ENCODE peak calls at places on chromosomes 6 and 20, in ten cellular contexts. One of them, this sample, is unnamed.

GRCh38 chr6:129183681-129184216 is 300.8 kb downstream of the LAMA2 start:
- DNase-seq in stomach: no peak
- DNase-seq in HepG2: no peak
- DNase-seq in GM23338: no peak
- DNase-seq in upper lobe of left lung: no peak
- DNase-seq in spleen: no peak
- DNase-seq in HL-60: no peak
- DNase-seq in transverse colon: no peak
- DNase-seq in endothelial cell of umbilical vein: peak
- DNase-seq in HCT116: peak
- DNase-seq in this sample: no peak

GRCh38 chr6:139369568-139370046 is 4.8 kb downstream of the CITED2 start:
- DNase-seq in stomach: no peak
- DNase-seq in HepG2: peak
- DNase-seq in GM23338: peak
- DNase-seq in upper lobe of left lung: no peak
- DNase-seq in spleen: no peak
- DNase-seq in HL-60: peak
- DNase-seq in transverse colon: no peak
- DNase-seq in endothelial cell of umbilical vein: peak
- DNase-seq in HCT116: no peak
- DNase-seq in this sample: no peak

GRCh38 chr20:44756956-44757355 is 11.3 kb downstream of the KCNK15 start:
- DNase-seq in stomach: no peak
- DNase-seq in HepG2: no peak
- DNase-seq in GM23338: no peak
- DNase-seq in upper lobe of left lung: no peak
- DNase-seq in spleen: no peak
- DNase-seq in HL-60: no peak
- DNase-seq in transverse colon: no peak
- DNase-seq in endothelial cell of umbilical vein: no peak
- DNase-seq in HCT116: no peak
- DNase-seq in this sample: no peak

GRCh38 chr20:2746636-2747265 is 53.7 kb downstream of the CPXM1 start:
- DNase-seq in stomach: no peak
- DNase-seq in HepG2: no peak
- DNase-seq in GM23338: no peak
- DNase-seq in upper lobe of left lung: no peak
- DNase-seq in spleen: peak
- DNase-seq in HL-60: peak
- DNase-seq in transverse colon: no peak
- DNase-seq in endothelial cell of umbilical vein: no peak
- DNase-seq in HCT116: no peak
- DNase-seq in this sample: no peak

GRCh38 chr20:47543006-47543431 is 41.3 kb downstream of the NCOA3 start:
- DNase-seq in stomach: no peak
- DNase-seq in HepG2: no peak
- DNase-seq in GM23338: no peak
- DNase-seq in upper lobe of left lung: no peak
- DNase-seq in spleen: no peak
- DNase-seq in HL-60: no peak
- DNase-seq in transverse colon: no peak
- DNase-seq in endothelial cell of umbilical vein: no peak
- DNase-seq in HCT116: no peak
- DNase-seq in this sample: no peak

GRCh38 chr20:21719592-21720214 is 14.2 kb downstream of the PAX1 start:
- DNase-seq in stomach: peak
- DNase-seq in HepG2: peak
- DNase-seq in GM23338: peak
- DNase-seq in upper lobe of left lung: no peak
- DNase-seq in spleen: no peak
- DNase-seq in HL-60: peak
- DNase-seq in transverse colon: peak
- DNase-seq in endothelial cell of umbilical vein: peak
- DNase-seq in HCT116: peak
- DNase-seq in this sample: peak

GRCh38 chr20:34515484-34516037 is 661 bp upstream of the DYNLRB1 start:
- DNase-seq in stomach: peak
- DNase-seq in HepG2: peak
- DNase-seq in GM23338: peak
- DNase-seq in upper lobe of left lung: peak
- DNase-seq in spleen: peak
- DNase-seq in HL-60: peak
- DNase-seq in transverse colon: peak
- DNase-seq in endothelial cell of umbilical vein: no peak
- DNase-seq in HCT116: no peak
- DNase-seq in this sample: peak

GRCh38 chr20:52683761-52684160 is 288.4 kb upstream of the TSHZ2 start:
- DNase-seq in stomach: no peak
- DNase-seq in HepG2: no peak
- DNase-seq in GM23338: no peak
- DNase-seq in upper lobe of left lung: no peak
- DNase-seq in spleen: no peak
- DNase-seq in HL-60: no peak
- DNase-seq in transverse colon: no peak
- DNase-seq in endothelial cell of umbilical vein: no peak
- DNase-seq in HCT116: no peak
- DNase-seq in this sample: no peak

GRCh38 chr6:117512056-117512828 is 29.8 kb downstream of the DCBLD1 start:
- DNase-seq in stomach: no peak
- DNase-seq in HepG2: no peak
- DNase-seq in GM23338: no peak
- DNase-seq in upper lobe of left lung: no peak
- DNase-seq in spleen: no peak
- DNase-seq in HL-60: no peak
- DNase-seq in transverse colon: no peak
- DNase-seq in endothelial cell of umbilical vein: no peak
- DNase-seq in HCT116: no peak
- DNase-seq in this sample: no peak

GRCh38 chr6:150026976-150027805 is 1.9 kb upstream of the RAET1L start:
- DNase-seq in stomach: no peak
- DNase-seq in HepG2: no peak
- DNase-seq in GM23338: no peak
- DNase-seq in upper lobe of left lung: no peak
- DNase-seq in spleen: no peak
- DNase-seq in HL-60: no peak
- DNase-seq in transverse colon: no peak
- DNase-seq in endothelial cell of umbilical vein: no peak
- DNase-seq in HCT116: no peak
- DNase-seq in this sample: no peak

GRCh38 chr6:165646484-165646883 is 16.6 kb downstream of the PDE10A start:
- DNase-seq in stomach: no peak
- DNase-seq in HepG2: no peak
- DNase-seq in GM23338: no peak
- DNase-seq in upper lobe of left lung: no peak
- DNase-seq in spleen: no peak
- DNase-seq in HL-60: no peak
- DNase-seq in transverse colon: no peak
- DNase-seq in endothelial cell of umbilical vein: no peak
- DNase-seq in HCT116: no peak
- DNase-seq in this sample: no peak

GRCh38 chr20:20549267-20549612 is 163.2 kb downstream of the RALGAPA2 start:
- DNase-seq in stomach: peak
- DNase-seq in HepG2: no peak
- DNase-seq in GM23338: no peak
- DNase-seq in upper lobe of left lung: no peak
- DNase-seq in spleen: no peak
- DNase-seq in HL-60: no peak
- DNase-seq in transverse colon: no peak
- DNase-seq in endothelial cell of umbilical vein: no peak
- DNase-seq in HCT116: no peak
- DNase-seq in this sample: no peak

GRCh38 chr6:78132681-78133410 is 480.0 kb downstream of the MEI4 start:
- DNase-seq in stomach: no peak
- DNase-seq in HepG2: no peak
- DNase-seq in GM23338: no peak
- DNase-seq in upper lobe of left lung: no peak
- DNase-seq in spleen: no peak
- DNase-seq in HL-60: no peak
- DNase-seq in transverse colon: no peak
- DNase-seq in endothelial cell of umbilical vein: no peak
- DNase-seq in HCT116: no peak
- DNase-seq in this sample: no peak

DNA sequence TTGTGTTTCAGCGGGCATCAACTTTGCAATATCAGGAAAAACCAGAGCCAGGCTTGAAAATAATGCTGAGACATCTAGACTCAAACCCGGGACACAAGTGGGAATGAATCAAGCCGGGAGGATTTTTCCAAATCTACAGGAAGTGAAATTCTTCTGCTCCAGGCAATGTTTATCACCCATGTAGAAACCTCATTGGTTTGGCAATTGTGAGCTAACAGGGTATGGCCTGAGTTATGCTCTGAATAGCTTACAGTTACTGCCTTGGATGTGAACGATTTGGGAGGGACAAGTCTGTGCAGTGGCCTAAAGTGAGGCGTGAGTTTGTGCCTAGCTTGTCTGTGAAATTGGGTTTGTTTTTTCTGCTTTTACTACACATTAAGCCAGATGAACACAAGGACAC is 87.4 kb downstream of the PCSK2 start:
- DNase-seq in stomach: no peak
- DNase-seq in HepG2: no peak
- DNase-seq in GM23338: no peak
- DNase-seq in upper lobe of left lung: no peak
- DNase-seq in spleen: no peak
- DNase-seq in HL-60: no peak
- DNase-seq in transverse colon: no peak
- DNase-seq in endothelial cell of umbilical vein: no peak
- DNase-seq in HCT116: no peak
- DNase-seq in this sample: no peak
- TF ChIP-seq POLR2AphosphoS5 in stomach: no peak
- TF ChIP-seq POLR2AphosphoS5 in HepG2: no peak
- TF ChIP-seq POLR2AphosphoS5 in GM23338: no peak
- TF ChIP-seq POLR2AphosphoS5 in upper lobe of left lung: no peak
- TF ChIP-seq POLR2AphosphoS5 in spleen: no peak
- TF ChIP-seq POLR2AphosphoS5 in HL-60: no peak
- TF ChIP-seq POLR2AphosphoS5 in transverse colon: no peak
- TF ChIP-seq POLR2AphosphoS5 in endothelial cell of umbilical vein: no peak
- TF ChIP-seq POLR2AphosphoS5 in HCT116: no peak
- TF ChIP-seq POLR2AphosphoS5 in this sample: no peak

GRCh38 chr6:134502614-134503541 is 185.0 kb upstream of the SGK1 start:
- DNase-seq in stomach: peak
- DNase-seq in HepG2: no peak
- DNase-seq in GM23338: no peak
- DNase-seq in upper lobe of left lung: no peak
- DNase-seq in spleen: no peak
- DNase-seq in HL-60: no peak
- DNase-seq in transverse colon: peak
- DNase-seq in endothelial cell of umbilical vein: no peak
- DNase-seq in HCT116: no peak
- DNase-seq in this sample: no peak

GRCh38 chr6:134508862-134509498 is 191.1 kb upstream of the SGK1 start:
- DNase-seq in stomach: no peak
- DNase-seq in HepG2: no peak
- DNase-seq in GM23338: no peak
- DNase-seq in upper lobe of left lung: no peak
- DNase-seq in spleen: no peak
- DNase-seq in HL-60: no peak
- DNase-seq in transverse colon: no peak
- DNase-seq in endothelial cell of umbilical vein: no peak
- DNase-seq in HCT116: no peak
- DNase-seq in this sample: no peak

GRCh38 chr6:134506162-134506561 is 188.2 kb upstream of the SGK1 start:
- DNase-seq in stomach: no peak
- DNase-seq in HepG2: no peak
- DNase-seq in GM23338: no peak
- DNase-seq in upper lobe of left lung: no peak
- DNase-seq in spleen: no peak
- DNase-seq in HL-60: no peak
- DNase-seq in transverse colon: no peak
- DNase-seq in endothelial cell of umbilical vein: no peak
- DNase-seq in HCT116: no peak
- DNase-seq in this sample: no peak

GRCh38 chr6:134503542-134504281 is 185.8 kb upstream of the SGK1 start:
- DNase-seq in stomach: no peak
- DNase-seq in HepG2: no peak
- DNase-seq in GM23338: no peak
- DNase-seq in upper lobe of left lung: no peak
- DNase-seq in spleen: no peak
- DNase-seq in HL-60: no peak
- DNase-seq in transverse colon: no peak
- DNase-seq in endothelial cell of umbilical vein: no peak
- DNase-seq in HCT116: no peak
- DNase-seq in this sample: no peak
- TF ChIP-seq POLR2AphosphoS5 in stomach: no peak
- TF ChIP-seq POLR2AphosphoS5 in HepG2: no peak
- TF ChIP-seq POLR2AphosphoS5 in GM23338: no peak
- TF ChIP-seq POLR2AphosphoS5 in upper lobe of left lung: no peak
- TF ChIP-seq POLR2AphosphoS5 in spleen: no peak
- TF ChIP-seq POLR2AphosphoS5 in HL-60: no peak
- TF ChIP-seq POLR2AphosphoS5 in transverse colon: no peak
- TF ChIP-seq POLR2AphosphoS5 in endothelial cell of umbilical vein: no peak
- TF ChIP-seq POLR2AphosphoS5 in HCT116: no peak
- TF ChIP-seq POLR2AphosphoS5 in this sample: no peak

GRCh38 chr6:28383235-28384142 is 16.1 kb downstream of the ZSCAN12 start:
- DNase-seq in stomach: peak
- DNase-seq in HepG2: peak
- DNase-seq in GM23338: peak
- DNase-seq in upper lobe of left lung: peak
- DNase-seq in spleen: peak
- DNase-seq in HL-60: peak
- DNase-seq in transverse colon: peak
- DNase-seq in endothelial cell of umbilical vein: peak
- DNase-seq in HCT116: peak
- DNase-seq in this sample: peak
- TF ChIP-seq POLR2AphosphoS5 in stomach: peak
- TF ChIP-seq POLR2AphosphoS5 in HepG2: peak
- TF ChIP-seq POLR2AphosphoS5 in GM23338: peak
- TF ChIP-seq POLR2AphosphoS5 in upper lobe of left lung: peak
- TF ChIP-seq POLR2AphosphoS5 in spleen: peak
- TF ChIP-seq POLR2AphosphoS5 in HL-60: no peak
- TF ChIP-seq POLR2AphosphoS5 in transverse colon: peak
- TF ChIP-seq POLR2AphosphoS5 in endothelial cell of umbilical vein: no peak
- TF ChIP-seq POLR2AphosphoS5 in HCT116: peak
- TF ChIP-seq POLR2AphosphoS5 in this sample: peak

GRCh38 chr6:112606726-112607125 is 259.6 kb downstream of the RFPL4B start:
- DNase-seq in stomach: no peak
- DNase-seq in HepG2: no peak
- DNase-seq in GM23338: no peak
- DNase-seq in upper lobe of left lung: no peak
- DNase-seq in spleen: no peak
- DNase-seq in HL-60: no peak
- DNase-seq in transverse colon: no peak
- DNase-seq in endothelial cell of umbilical vein: no peak
- DNase-seq in HCT116: no peak
- DNase-seq in this sample: no peak

GRCh38 chr6:112600168-112600567 is 253.0 kb downstream of the RFPL4B start:
- DNase-seq in stomach: no peak
- DNase-seq in HepG2: no peak
- DNase-seq in GM23338: no peak
- DNase-seq in upper lobe of left lung: no peak
- DNase-seq in spleen: no peak
- DNase-seq in HL-60: no peak
- DNase-seq in transverse colon: no peak
- DNase-seq in endothelial cell of umbilical vein: no peak
- DNase-seq in HCT116: no peak
- DNase-seq in this sample: no peak

DNA sequence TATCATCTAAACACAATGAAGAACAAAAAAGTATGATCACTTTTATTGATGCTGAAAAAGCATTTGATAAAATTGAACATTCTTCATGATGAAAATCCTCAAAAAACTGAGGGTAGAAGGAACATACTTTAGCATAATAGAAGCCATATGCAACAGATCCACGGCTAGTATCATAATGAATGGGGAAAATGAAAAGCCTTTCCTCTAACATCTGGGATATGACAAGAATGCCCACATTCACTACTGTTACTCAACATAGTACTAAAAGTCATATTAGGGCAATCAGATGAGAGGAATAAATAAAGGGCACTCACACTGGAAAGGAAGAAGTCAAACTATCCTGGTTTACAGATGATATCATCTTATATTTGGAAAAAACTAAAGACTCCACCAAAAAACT is 256.6 kb downstream of the RFPL4B start:
- DNase-seq in stomach: no peak
- DNase-seq in HepG2: no peak
- DNase-seq in GM23338: no peak
- DNase-seq in upper lobe of left lung: no peak
- DNase-seq in spleen: no peak
- DNase-seq in HL-60: no peak
- DNase-seq in transverse colon: no peak
- DNase-seq in endothelial cell of umbilical vein: no peak
- DNase-seq in HCT116: no peak
- DNase-seq in this sample: no peak
- TF ChIP-seq POLR2AphosphoS5 in stomach: no peak
- TF ChIP-seq POLR2AphosphoS5 in HepG2: no peak
- TF ChIP-seq POLR2AphosphoS5 in GM23338: no peak
- TF ChIP-seq POLR2AphosphoS5 in upper lobe of left lung: no peak
- TF ChIP-seq POLR2AphosphoS5 in spleen: no peak
- TF ChIP-seq POLR2AphosphoS5 in HL-60: no peak
- TF ChIP-seq POLR2AphosphoS5 in transverse colon: no peak
- TF ChIP-seq POLR2AphosphoS5 in endothelial cell of umbilical vein: no peak
- TF ChIP-seq POLR2AphosphoS5 in HCT116: no peak
- TF ChIP-seq POLR2AphosphoS5 in this sample: no peak